ENCODE peak calls at places on chromosomes 16 and 17, in four cellular contexts. G is pancreas, M is body of pancreas, V is thoracic aorta. W is an unnamed sample.
A peak's percentile ranks its signal among the peaks of the same experiment; 100 is the strongest.

GRCh38 chr17:66805567-66805966 is 29.4 kb upstream of the CACNG5 start:
- ATAC-seq in G (no peak), M (no peak), V (no peak), W (no peak)

GRCh38 chr17:49341356-49341755 is 20.7 kb downstream of the ZNF652 start:
- ATAC-seq in G (peak; percentile 38), M (no peak), V (no peak), W (no peak)

GRCh38 chr16:46739934-46740333 is 8.2 kb downstream of the MYLK3 start:
- ATAC-seq in G (no peak), M (no peak), V (no peak), W (no peak)

GRCh38 chr17:1485311-1485747 is 7.2 kb downstream of the MYO1C start:
- ATAC-seq in G (peak; percentile 3), M (peak; percentile 6), V (no peak), W (peak; percentile 1)

GRCh38 chr16:84303023-84303422 is 8.3 kb downstream of the WFDC1 start:
- ATAC-seq in G (no peak), M (no peak), V (peak; percentile 26), W (peak; percentile 86)

GRCh38 chr16:75494696-75495601 is at the start of gene CHST6:
- ATAC-seq in G (peak; percentile 68), M (peak; percentile 61), V (no peak), W (peak; percentile 63)

GRCh38 chr16:14172200-14172805 is 101.2 kb downstream of the MRTFB start:
- ATAC-seq in G (no peak), M (no peak), V (no peak), W (no peak)

GRCh38 chr17:69729937-69730336 is 315.4 kb downstream of the MAP2K6 start:
- ATAC-seq in G (no peak), M (no peak), V (no peak), W (no peak)

GRCh38 chr17:39706383-39706782 is 6.5 kb downstream of the ERBB2 start:
- ATAC-seq in G (peak; percentile 3), M (peak; percentile 8), V (no peak), W (no peak)

GRCh38 chr17:68457168-68457538 is at the start of gene WIPI1:
- ATAC-seq in G (peak; percentile 42), M (peak; percentile 16), V (peak; percentile 45), W (peak; percentile 17)

GRCh38 chr16:28162326-28162877 is 49.4 kb downstream of the XPO6 start:
- ATAC-seq in G (no peak), M (no peak), V (no peak), W (no peak)

GRCh38 chr17:65025288-65025687 is 31.3 kb downstream of the GNA13 start:
- ATAC-seq in G (peak; percentile 39), M (no peak), V (no peak), W (no peak)

GRCh38 chr17:80751460-80752368 is 207.1 kb downstream of the RPTOR start:
- ATAC-seq in G (no peak), M (no peak), V (no peak), W (peak; percentile 79)

GRCh38 chr17:80513892-80514291 is 30.7 kb upstream of the RPTOR start:
- ATAC-seq in G (no peak), M (no peak), V (no peak), W (no peak)

GRCh38 chr17:1438593-1439083 is 17.4 kb downstream of the CRK start:
- ATAC-seq in G (peak; percentile 55), M (no peak), V (peak; percentile 20), W (peak; percentile 39)

GRCh38 chr17:77875881-77876509 is 82.5 kb upstream of the TNRC6C start:
- ATAC-seq in G (no peak), M (no peak), V (no peak), W (no peak)

GRCh38 chr16:29775742-29776408 is 2.2 kb upstream of the ZG16 start:
- ATAC-seq in G (no peak), M (no peak), V (no peak), W (no peak)

GRCh38 chr17:81346908-81347349 is 48.3 kb upstream of the BAHCC1 start:
- ATAC-seq in G (no peak), M (no peak), V (no peak), W (no peak)

GRCh38 chr16:30964540-30965226 is 7.1 kb downstream of the SETD1A start:
- ATAC-seq in G (no peak), M (no peak), V (no peak), W (no peak)

GRCh38 chr17:68679882-68680281 is 78.7 kb upstream of the FAM20A start:
- ATAC-seq in G (no peak), M (no peak), V (no peak), W (no peak)

GRCh38 chr17:68238488-68238887 is 9.4 kb upstream of the AMZ2 start:
- ATAC-seq in G (no peak), M (no peak), V (no peak), W (no peak)

GRCh38 chr16:10788665-10789064 is 29.9 kb downstream of the TVP23A start:
- ATAC-seq in G (no peak), M (no peak), V (no peak), W (no peak)

GRCh38 chr16:53968454-53968853 is 264.5 kb downstream of the FTO start:
- ATAC-seq in G (no peak), M (no peak), V (no peak), W (no peak)

GRCh38 chr17:27282054-27282501 is 11.8 kb upstream of the WSB1 start:
- ATAC-seq in G (peak; percentile 49), M (peak; percentile 62), V (peak; percentile 48), W (peak; percentile 94)

GRCh38 chr17:41475421-41475820 is 5.5 kb downstream of the KRT35 start:
- ATAC-seq in G (no peak), M (no peak), V (no peak), W (no peak)

GRCh38 chr17:18237461-18237860 is 12.0 kb downstream of the LLGL1 start:
- ATAC-seq in G (no peak), M (no peak), V (no peak), W (no peak)
- H3K4me3 ChIP-seq in G (no peak overlapping the region), M (no peak overlapping the region), V (no peak overlapping the region), W (no peak overlapping the region)

DNA sequence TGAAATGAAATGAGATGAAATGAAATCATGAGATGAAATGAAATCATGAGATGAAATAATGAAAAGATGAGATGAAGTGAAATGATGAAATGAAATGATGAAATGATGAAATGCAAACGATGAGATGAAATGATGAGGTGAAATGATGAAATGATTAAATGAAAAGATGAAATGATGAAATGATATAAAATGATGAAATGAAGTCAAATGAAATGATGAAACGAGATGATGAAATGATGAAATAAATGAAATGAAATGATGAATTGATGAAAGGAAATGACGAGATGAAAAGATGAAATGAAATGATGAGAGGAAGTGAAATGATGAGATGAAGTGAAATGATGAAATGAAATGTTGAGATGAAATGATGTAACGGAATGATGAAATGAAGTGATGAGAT is 595.6 kb downstream of the TP53TG3F start:
- ATAC-seq in G (no peak), M (no peak), V (no peak), W (no peak)
- TF ChIP-seq CTCF in G (no peak), M (no peak), V (no peak), W (no peak)

GRCh38 chr16:88300463-88300835 is 82.3 kb upstream of the ZNF469 start:
- ATAC-seq in G (no peak), M (no peak), V (no peak), W (no peak)

GRCh38 chr16:88302666-88303065 is 80.1 kb upstream of the ZNF469 start:
- ATAC-seq in G (no peak), M (no peak), V (no peak), W (no peak)

GRCh38 chr16:88303405-88303804 is 79.4 kb upstream of the ZNF469 start:
- ATAC-seq in G (no peak), M (no peak), V (no peak), W (no peak)

GRCh38 chr16:88301431-88301830 is 81.3 kb upstream of the ZNF469 start:
- ATAC-seq in G (no peak), M (no peak), V (no peak), W (no peak)

GRCh38 chr16:88301886-88302285 is 80.9 kb upstream of the ZNF469 start:
- ATAC-seq in G (no peak), M (no peak), V (no peak), W (no peak)
- H3K4me1 ChIP-seq in G (no peaks in the 10 kb centered on the region), M (no peaks in the 10 kb centered on the region), V (peaks cover 22% of the 10 kb centered on the region), W (peaks cover 17% of the 10 kb centered on the region)

GRCh38 chr17:76075364-76076099 is 951 bp downstream of the GALR2 start:
- ATAC-seq in G (no peak), M (no peak), V (no peak), W (no peak)
- H3K4me3 ChIP-seq in G (peak overlapping the region; percentile 7), M (no peak overlapping the region), V (peak overlapping the region; percentile 42), W (no peak overlapping the region)

DNA sequence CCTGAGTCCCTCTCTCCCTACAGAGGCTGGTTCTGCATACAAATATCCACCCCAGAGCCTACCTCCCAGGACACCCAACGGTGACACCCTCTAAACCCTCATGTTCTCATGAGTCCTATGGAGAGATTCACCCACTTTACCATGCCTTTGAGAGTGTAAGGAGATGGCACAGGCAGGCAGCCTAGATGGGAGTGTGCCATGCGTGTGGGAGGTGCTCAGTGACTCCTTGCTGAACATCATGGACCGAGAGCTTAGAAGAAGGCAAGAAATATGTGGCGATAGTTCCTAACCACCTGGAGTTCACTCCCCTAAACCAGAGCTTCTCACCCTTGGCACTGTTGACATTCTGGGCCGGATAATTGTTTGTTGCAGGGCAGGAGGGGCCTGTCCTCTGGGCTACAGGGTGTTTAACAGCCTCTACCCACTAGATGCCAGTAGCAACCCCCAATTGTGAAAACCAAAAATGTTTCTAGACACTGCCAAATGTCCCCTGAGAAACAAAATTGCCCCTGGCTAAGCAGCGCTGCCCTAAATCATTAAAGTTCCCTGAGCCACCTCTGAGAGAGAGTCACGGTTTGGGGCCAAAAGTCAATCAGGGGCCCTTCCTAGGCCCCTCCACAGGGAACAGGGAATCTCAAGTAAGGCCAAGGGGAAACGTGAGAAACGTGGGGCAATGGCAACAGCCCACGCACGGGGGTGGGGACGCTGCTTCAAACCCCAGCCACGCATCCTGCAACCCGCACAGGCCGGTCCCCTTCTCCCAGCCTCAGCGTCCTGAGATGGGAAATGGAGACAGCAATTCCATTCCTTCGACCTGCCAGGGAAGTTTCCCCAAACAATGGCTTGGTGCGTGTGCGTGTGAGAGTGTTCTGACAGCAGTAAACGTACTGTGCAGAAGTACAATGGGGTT is 66.8 kb downstream of the C16orf78 start:
- ATAC-seq in G (no peak), M (no peak), V (no peak), W (no peak)
- TF ChIP-seq CTCF in G (no peak), M (no peak), V (no peak), W (no peak)

GRCh38 chr17:74465378-74466110 is 890 bp upstream of the CD300A start:
- ATAC-seq in G (no peak), M (no peak), V (no peak), W (no peak)
- H3K4me1 ChIP-seq in G (no peaks in the 10 kb centered on the region), M (no peaks in the 10 kb centered on the region), V (peaks cover 2% of the 10 kb centered on the region), W (peaks cover 5% of the 10 kb centered on the region)

GRCh38 chr17:57576744-57577143 is 168.4 kb downstream of the CCDC182 start:
- ATAC-seq in G (no peak), M (no peak), V (no peak), W (no peak)

GRCh38 chr17:57580055-57580739 is 164.9 kb downstream of the CCDC182 start:
- ATAC-seq in G (no peak), M (no peak), V (no peak), W (no peak)

GRCh38 chr17:57578608-57578990 is 166.5 kb downstream of the CCDC182 start:
- ATAC-seq in G (no peak), M (no peak), V (no peak), W (no peak)

GRCh38 chr17:57577751-57578607 is 167.1 kb downstream of the CCDC182 start:
- ATAC-seq in G (peak; percentile 70), M (peak; percentile 45), V (no peak), W (peak; percentile 76)

DNA sequence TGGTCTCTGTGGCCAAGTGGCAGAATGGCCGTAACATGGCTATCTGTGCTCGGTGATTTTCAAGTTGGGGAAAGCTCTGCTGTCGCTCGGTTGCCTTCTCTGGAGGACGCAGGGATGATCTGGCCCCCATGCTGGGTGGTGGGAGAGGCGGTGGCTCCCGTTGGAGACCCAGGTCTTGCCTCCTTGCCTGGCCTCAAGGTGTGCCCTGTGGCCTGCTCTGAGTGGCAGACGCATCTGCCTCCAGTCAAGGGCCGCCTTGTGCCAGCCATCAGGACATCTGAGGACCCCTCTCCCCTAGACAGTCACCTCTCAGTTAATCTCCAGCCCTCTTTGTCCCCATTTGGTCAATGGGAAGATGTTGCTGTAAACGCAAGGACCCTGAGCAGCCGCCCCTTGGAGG is 165.9 kb downstream of the CCDC182 start:
- ATAC-seq in G (no peak), M (no peak), V (no peak), W (no peak)
- H3K4me3 ChIP-seq in G (no peak overlapping the region), M (no peak overlapping the region), V (no peak overlapping the region), W (no peak overlapping the region)